ENCODE peak calls at places on chromosome 10, in seven cellular contexts. D, M, A, J, S, N and C are unnamed samples. For H4K20me1, the result is how much of the 10 kb centered on the place peaks cover.

GRCh38 chr10:67119648-67120047 is 193.8 kb downstream of the LRRTM3 start:
- DNase-seq in D (no peak), M (no peak), A (no peak), J (no peak), S (no peak), N (peak), C (no peak)

GRCh38 chr10:43403911-43404674 is 4.9 kb downstream of the HNRNPF start:
- DNase-seq in D (no peak), M (no peak), A (peak), J (no peak), S (no peak), N (no peak), C (no peak)

GRCh38 chr10:70191906-70192305 is 21.6 kb upstream of the SAR1A start:
- DNase-seq in D (peak), M (no peak), A (no peak), J (no peak), S (no peak), N (peak), C (peak)

GRCh38 chr10:132122097-132122861 is 56.5 kb downstream of the JAKMIP3 start:
- DNase-seq in D (no peak), M (no peak), A (no peak), J (no peak), S (no peak), N (no peak), C (no peak)

GRCh38 chr10:133117036-133117687 is 29.4 kb downstream of the ADGRA1 start:
- DNase-seq in D (no peak), M (no peak), A (no peak), J (no peak), S (no peak), N (no peak), C (no peak)

GRCh38 chr10:6721480-6721879 is 141.4 kb upstream of the PRKCQ start:
- DNase-seq in D (peak), M (peak), A (no peak), J (no peak), S (peak), N (peak), C (peak)

GRCh38 chr10:51000976-51001375 is 73.3 kb upstream of the PRKG1 start:
- DNase-seq in D (no peak), M (no peak), A (no peak), J (no peak), S (no peak), N (no peak), C (peak)

GRCh38 chr10:50937230-50937907 is 51.9 kb upstream of the A1CF start:
- DNase-seq in D (peak), M (peak), A (peak), J (no peak), S (peak), N (peak), C (peak)

GRCh38 chr10:11684717-11685645 is 57.2 kb upstream of the ECHDC3 start:
- DNase-seq in D (peak), M (peak), A (peak), J (peak), S (peak), N (peak), C (peak)

GRCh38 chr10:73401636-73402035 is 12.2 kb downstream of the ANXA7 start:
- DNase-seq in D (no peak), M (no peak), A (no peak), J (no peak), S (no peak), N (no peak), C (no peak)

GRCh38 chr10:73406863-73407262 is 7.0 kb downstream of the ANXA7 start:
- DNase-seq in D (no peak), M (no peak), A (no peak), J (no peak), S (no peak), N (peak), C (peak)

GRCh38 chr10:73407495-73407894 is 6.4 kb downstream of the ANXA7 start:
- DNase-seq in D (no peak), M (no peak), A (no peak), J (peak), S (no peak), N (no peak), C (no peak)

GRCh38 chr10:73405556-73405955 is 8.3 kb downstream of the ANXA7 start:
- DNase-seq in D (no peak), M (no peak), A (no peak), J (peak), S (no peak), N (no peak), C (no peak)

DNA sequence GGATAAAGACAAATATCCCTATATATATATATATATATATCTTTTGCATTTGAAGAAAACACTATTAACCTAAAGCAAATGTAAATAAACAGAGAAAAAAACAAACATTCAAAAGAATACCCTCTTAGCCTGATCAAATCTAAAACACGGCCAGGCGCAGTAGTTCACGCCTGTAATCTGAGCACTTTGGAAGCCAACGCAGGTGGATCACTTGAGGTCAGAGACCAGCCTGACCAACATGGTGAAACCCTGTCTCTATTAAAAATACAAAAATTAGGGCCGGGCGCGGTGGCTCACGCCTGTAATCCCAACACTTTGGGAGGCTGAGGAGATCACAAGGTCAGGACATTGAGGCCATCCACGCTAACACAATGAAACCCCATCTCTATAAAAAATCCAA is 9.2 kb downstream of the ANXA7 start:
- DNase-seq in D (no peak), M (no peak), A (no peak), J (no peak), S (no peak), N (no peak), C (no peak)
- H4K20me1 ChIP-seq in D (under half), M (under half), A (under half), J (under half), S (under half), N (half or more), C (under half)

DNA sequence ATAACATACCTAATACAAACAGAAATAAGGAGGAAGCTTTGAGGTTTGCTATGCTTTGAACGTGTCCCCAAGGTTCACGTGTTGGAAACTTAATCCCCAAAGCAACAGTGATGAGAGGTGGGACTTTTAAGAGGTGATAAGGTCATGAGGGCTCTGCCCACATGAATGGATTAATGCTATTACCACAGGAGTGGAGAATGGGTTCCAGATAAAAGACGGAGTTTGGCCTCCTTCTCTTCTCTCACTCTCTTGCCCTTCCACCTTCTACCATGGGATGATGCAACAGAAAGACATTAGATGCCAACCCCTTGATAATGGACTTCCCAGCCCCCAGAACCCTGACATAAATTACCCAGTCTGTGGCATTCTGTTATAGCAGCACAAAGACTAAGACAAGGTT is 9.6 kb downstream of the ITGB1 start:
- DNase-seq in D (no peak), M (peak), A (no peak), J (no peak), S (no peak), N (no peak), C (no peak)
- H4K20me1 ChIP-seq in D (under half), M (under half), A (under half), J (half or more), S (half or more), N (half or more), C (under half)

GRCh38 chr10:75390178-75390577 is 11.4 kb downstream of the ZNF503 start:
- DNase-seq in D (no peak), M (no peak), A (no peak), J (no peak), S (no peak), N (no peak), C (no peak)

GRCh38 chr10:75388082-75388481 is 13.5 kb downstream of the ZNF503 start:
- DNase-seq in D (no peak), M (no peak), A (no peak), J (no peak), S (no peak), N (no peak), C (no peak)

DNA sequence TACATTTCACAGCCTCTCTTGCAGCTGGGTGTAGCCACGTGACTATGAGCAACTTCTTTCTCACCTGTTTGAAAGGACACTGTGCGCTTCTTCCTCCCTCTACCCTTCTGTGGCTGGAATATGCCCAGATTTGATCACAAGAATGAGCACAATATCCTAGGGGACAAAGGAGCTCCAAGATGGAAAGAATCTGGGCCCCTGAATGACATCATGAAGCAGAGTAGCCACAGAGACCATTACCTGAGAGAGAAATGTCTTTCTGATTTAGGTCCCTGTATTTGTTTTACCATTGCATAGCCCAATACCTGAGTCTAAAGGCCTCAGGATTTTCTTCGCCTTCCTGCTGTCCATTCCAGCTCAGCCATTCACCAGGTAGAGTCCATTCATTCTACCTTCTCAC is 15.4 kb downstream of the ZNF503 start:
- DNase-seq in D (no peak), M (no peak), A (no peak), J (no peak), S (no peak), N (no peak), C (no peak)
- H4K20me1 ChIP-seq in D (under half), M (under half), A (under half), J (under half), S (under half), N (under half), C (under half)

DNA sequence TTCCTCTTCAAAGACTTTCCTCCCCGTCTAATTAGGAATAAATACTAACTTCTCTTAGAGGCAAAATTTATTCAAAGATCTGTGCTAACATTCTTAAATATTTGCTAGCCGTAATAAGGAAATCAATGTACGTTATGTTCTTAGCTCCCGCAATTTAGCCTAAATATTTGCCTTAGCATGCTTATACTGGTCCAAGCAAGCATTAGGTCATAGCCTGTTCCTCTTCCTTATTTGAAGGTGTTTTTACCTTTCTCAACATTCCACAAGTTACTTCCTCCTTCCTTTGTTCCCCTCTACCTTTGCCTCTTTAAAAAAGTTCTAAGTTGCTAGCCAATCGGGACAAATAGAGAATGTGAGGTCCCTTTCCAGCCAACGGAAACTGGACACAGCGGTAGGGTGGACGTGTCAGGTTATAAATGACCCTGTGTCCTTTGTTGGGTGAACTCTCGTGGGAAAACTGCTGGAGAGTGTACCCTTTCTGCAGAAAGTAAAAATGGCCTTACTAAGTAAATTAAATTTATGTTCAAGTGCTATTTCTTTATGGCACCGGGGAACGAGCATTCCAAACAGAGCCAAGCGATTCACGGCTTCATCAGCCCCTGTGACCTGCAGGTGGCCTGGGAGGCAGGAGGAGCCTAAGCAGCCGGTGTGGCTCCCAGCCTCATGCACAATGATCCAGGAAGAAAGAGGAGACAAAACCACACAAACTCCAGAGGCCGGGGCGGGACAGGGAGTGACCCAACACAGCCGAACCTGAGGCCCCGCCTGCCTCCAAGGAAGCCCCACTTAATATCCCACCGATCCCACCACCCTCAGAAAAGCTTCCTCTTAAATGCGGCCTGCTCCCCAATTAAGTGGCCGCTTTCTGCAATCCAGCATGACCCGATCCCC is 67.0 kb downstream of the ZRANB1 start:
- DNase-seq in D (no peak), M (no peak), A (no peak), J (no peak), S (no peak), N (no peak), C (no peak)
- H4K20me1 ChIP-seq in D (under half), M (under half), A (under half), J (under half), S (under half), N (half or more), C (under half)

DNA sequence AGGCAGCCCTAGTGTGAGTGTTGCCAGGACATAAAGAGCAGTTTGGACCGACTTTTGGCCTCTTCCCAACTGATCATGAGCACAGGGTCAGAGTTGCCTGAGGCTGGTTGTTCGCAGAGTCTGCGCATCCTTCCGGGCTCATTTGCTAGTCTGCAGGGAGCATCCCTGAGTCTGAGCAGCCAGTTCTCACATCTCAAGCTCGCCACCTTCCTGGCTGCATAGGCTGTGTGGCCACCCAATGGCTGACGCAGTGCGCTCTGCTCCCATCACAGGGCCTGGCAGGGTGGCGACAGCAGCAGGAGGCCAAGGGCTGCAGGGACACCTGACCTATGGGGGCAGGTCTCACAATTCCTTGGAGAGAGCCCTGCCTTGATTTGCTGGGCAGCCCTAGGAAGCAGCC is 5.0 kb downstream of the GAD2 start:
- DNase-seq in D (no peak), M (no peak), A (no peak), J (no peak), S (no peak), N (no peak), C (no peak)
- H4K20me1 ChIP-seq in D (under half), M (under half), A (under half), J (under half), S (under half), N (under half), C (under half)

GRCh38 chr10:34666008-34666700 is 148.9 kb downstream of the PARD3 start:
- DNase-seq in D (peak), M (peak), A (peak), J (peak), S (peak), N (peak), C (peak)
- H4K20me1 ChIP-seq in D (under half), M (under half), A (under half), J (under half), S (under half), N (under half), C (under half)

DNA sequence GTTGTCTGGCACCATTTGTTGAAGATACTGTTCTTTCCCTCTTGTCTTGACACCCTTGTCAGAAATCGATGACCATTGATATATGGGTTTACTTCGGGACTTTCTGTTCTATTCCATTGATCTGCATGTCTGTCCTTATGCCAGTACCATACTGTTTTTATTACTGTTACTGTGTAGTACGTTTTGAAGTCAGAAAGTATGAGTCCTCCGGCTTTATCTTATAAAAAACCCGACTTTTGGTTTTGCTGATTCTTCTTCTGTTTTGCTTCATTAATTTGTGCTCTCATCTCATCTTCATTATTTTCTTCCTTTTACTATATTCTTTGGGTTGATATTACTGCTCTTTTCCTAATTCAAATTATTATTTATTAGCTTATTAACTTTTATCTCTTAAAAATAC is 52.4 kb downstream of the MAPK8 start:
- DNase-seq in D (no peak), M (no peak), A (no peak), J (no peak), S (no peak), N (no peak), C (no peak)
- H4K20me1 ChIP-seq in D (under half), M (under half), A (under half), J (under half), S (under half), N (half or more), C (under half)